ENCODE peak calls at places on chromosomes 5 and 9, in six cellular contexts. A, E, J, Q, M and P are unnamed samples.

GRCh38 chr9:104895572-104895971 is 32.4 kb downstream of the ABCA1 start:
- DNase-seq in A (peak; percentile 49), E (no peak), J (no peak), Q (no peak), M (no peak), P (peak; percentile 79)

GRCh38 chr5:132383261-132383660 is 13.8 kb downstream of the SLC22A5 start:
- DNase-seq in A (no peak), E (no peak), J (no peak), Q (no peak), M (no peak), P (no peak)

GRCh38 chr9:135698236-135698635 is 1.0 kb downstream of the SOHLH1 start:
- DNase-seq in A (no peak), E (no peak), J (no peak), Q (no peak), M (no peak), P (no peak)

GRCh38 chr9:25677301-25678146 is 720 bp downstream of the TUSC1 start:
- DNase-seq in A (peak; percentile 86), E (peak; percentile 96), J (peak; percentile 77), Q (peak; percentile 89), M (peak; percentile 57), P (peak; percentile 94)

GRCh38 chr5:56259002-56259511 is 25.9 kb upstream of the ANKRD55 start:
- DNase-seq in A (peak; percentile 79), E (no peak), J (no peak), Q (no peak), M (no peak), P (peak; percentile 89)

GRCh38 chr5:124773291-124774001 is 27.0 kb upstream of the ZNF608 start:
- DNase-seq in A (no peak), E (no peak), J (no peak), Q (no peak), M (no peak), P (no peak)

GRCh38 chr9:126860757-126861466 is 473 bp downstream of the ZBTB34 start:
- DNase-seq in A (peak; percentile 73), E (peak; percentile 78), J (peak; percentile 48), Q (no peak), M (peak; percentile 66), P (peak; percentile 51)

GRCh38 chr5:98314262-98314661 is 459.2 kb upstream of the RGMB start:
- DNase-seq in A (peak; percentile 22), E (no peak), J (no peak), Q (no peak), M (no peak), P (peak; percentile 65)

GRCh38 chr9:121700165-121700830 is 48.9 kb downstream of the DAB2IP start:
- DNase-seq in A (peak; percentile 60), E (peak; percentile 90), J (peak; percentile 72), Q (peak; percentile 79), M (peak; percentile 70), P (peak; percentile 78)

GRCh38 chr5:170633235-170634041 is 129.6 kb downstream of the KCNIP1 start:
- DNase-seq in A (peak; percentile 83), E (peak; percentile 60), J (peak; percentile 74), Q (peak; percentile 71), M (no peak), P (peak; percentile 87)

GRCh38 chr9:35790385-35791291 is 753 bp upstream of the NPR2 start:
- DNase-seq in A (peak; percentile 90), E (no peak), J (peak; percentile 90), Q (peak; percentile 82), M (peak; percentile 76), P (peak; percentile 94)

GRCh38 chr5:179269781-179270543 is 75.3 kb downstream of the ADAMTS2 start:
- DNase-seq in A (no peak), E (peak; percentile 61), J (no peak), Q (peak; percentile 54), M (no peak), P (no peak)

GRCh38 chr5:16508730-16509531 is 43.3 kb upstream of the ZNF622 start:
- DNase-seq in A (no peak), E (peak; percentile 78), J (peak; percentile 62), Q (no peak), M (no peak), P (no peak)

GRCh38 chr9:77708416-77708815 is 60.3 kb upstream of the GNA14 start:
- DNase-seq in A (peak; percentile 27), E (no peak), J (no peak), Q (no peak), M (no peak), P (no peak)

GRCh38 chr9:72443855-72444254 is 77.6 kb upstream of the TMC1 start:
- DNase-seq in A (no peak), E (no peak), J (no peak), Q (no peak), M (no peak), P (no peak)

GRCh38 chr5:14588758-14589543 is 7.4 kb downstream of the OTULINL start:
- DNase-seq in A (no peak), E (peak; percentile 74), J (no peak), Q (no peak), M (no peak), P (no peak)

GRCh38 chr5:166382031-166382430 is 1909.4 kb upstream of the WWC1 start:
- DNase-seq in A (no peak), E (no peak), J (peak; percentile 85), Q (no peak), M (no peak), P (no peak)

GRCh38 chr5:154385236-154385512 is 60.6 kb upstream of the SAP30L start:
- DNase-seq in A (no peak), E (no peak), J (no peak), Q (no peak), M (no peak), P (no peak)

GRCh38 chr5:126438267-126438666 is 15.1 kb downstream of the GRAMD2B start:
- DNase-seq in A (no peak), E (no peak), J (no peak), Q (no peak), M (no peak), P (no peak)

GRCh38 chr5:61301820-61302563 is 30.1 kb upstream of the ZSWIM6 start:
- DNase-seq in A (peak; percentile 87), E (peak; percentile 67), J (no peak), Q (no peak), M (no peak), P (peak; percentile 88)

GRCh38 chr5:178305801-178306200 is 73.2 kb upstream of the PHYKPL start:
- DNase-seq in A (no peak), E (peak; percentile 43), J (no peak), Q (peak; percentile 41), M (no peak), P (no peak)

GRCh38 chr9:650362-650761 is 191.1 kb upstream of the DMRT1 start:
- DNase-seq in A (no peak), E (no peak), J (peak; percentile 80), Q (no peak), M (no peak), P (peak; percentile 31)

GRCh38 chr9:137281345-137282116 is 4.0 kb downstream of the TOR4A start:
- DNase-seq in A (no peak), E (peak; percentile 61), J (peak; percentile 76), Q (no peak), M (no peak), P (no peak)